ENCODE peak calls at places on chromosomes 1 and 21, in eight cellular contexts. I, Z, N, L, F, Y, T and Q are unnamed samples.

GRCh38 chr1:61395156-61395555 is 312.8 kb downstream of the NFIA start:
- DNase-seq in L (no peak), F (no peak), I (no peak), Z (no peak), Y (no peak), N (no peak), T (no peak), Q (no peak)

GRCh38 chr1:170664828-170665617 is 1.1 kb downstream of the PRRX1 start:
- DNase-seq in F (peak; percentile 29), T (no peak), Z (peak; percentile 56), I (no peak), L (no peak), N (peak; percentile 55), Y (no peak), Q (peak; percentile 47)

GRCh38 chr1:180773210-180773865 is 139.4 kb upstream of the KIAA1614 start:
- DNase-seq in N (no peak), Z (peak; percentile 79), I (no peak), F (no peak), T (no peak), Y (peak; percentile 15), L (no peak), Q (peak; percentile 52)

GRCh38 chr1:182766881-182767645 is 22.5 kb upstream of the NPL start:
- DNase-seq in L (no peak), Y (no peak), I (no peak), N (no peak), F (no peak), T (no peak), Z (no peak), Q (no peak)

GRCh38 chr21:45406801-45407628 is 2.0 kb downstream of the COL18A1 start:
- DNase-seq in L (no peak), F (peak; percentile 20), Z (no peak), I (no peak), N (peak; percentile 14), Y (no peak), T (no peak), Q (no peak)

GRCh38 chr1:29621826-29622435 is 385.6 kb downstream of the PTPRU start:
- DNase-seq in F (no peak), Z (peak; percentile 43), L (no peak), N (no peak), T (no peak), I (no peak), Y (no peak), Q (no peak)

GRCh38 chr1:174007846-174008245 is 14.3 kb downstream of the RC3H1 start:
- DNase-seq in T (no peak), L (no peak), F (no peak), I (no peak), N (no peak), Y (no peak), Z (peak; percentile 38), Q (peak; percentile 51)

GRCh38 chr1:21451212-21451611 is 11.3 kb downstream of the NBPF3 start:
- DNase-seq in I (no peak), T (peak; percentile 72), L (no peak), N (no peak), Y (no peak), Z (peak; percentile 89), F (no peak), Q (peak; percentile 76)

GRCh38 chr1:56376188-56376984 is 203.0 kb downstream of the PLPP3 start:
- DNase-seq in L (no peak), N (peak; percentile 32), T (no peak), I (no peak), Z (peak; percentile 85), Y (no peak), F (no peak), Q (no peak)

GRCh38 chr21:16454371-16454770 is 724.6 kb downstream of the USP25 start:
- DNase-seq in Z (peak; percentile 16), F (no peak), Y (no peak), L (no peak), I (no peak), T (no peak), N (no peak), Q (peak; percentile 24)

GRCh38 chr1:22796642-22797041 is 86.0 kb downstream of the EPHB2 start:
- DNase-seq in T (no peak), L (no peak), Y (no peak), F (no peak), Z (no peak), I (no peak), N (no peak), Q (no peak)

GRCh38 chr21:17660449-17660848 is 47.7 kb upstream of the BTG3 start:
- DNase-seq in I (no peak), Y (no peak), N (no peak), T (no peak), Z (peak; percentile 28), L (no peak), F (no peak), Q (no peak)

GRCh38 chr1:25550155-25550506 is 6.7 kb downstream of the LDLRAP1 start:
- DNase-seq in Y (no peak), N (no peak), L (no peak), I (no peak), T (no peak), Z (peak; percentile 58), F (no peak), Q (no peak)

GRCh38 chr1:173714441-173714758 is 381 bp upstream of the KLHL20 start:
- DNase-seq in N (no peak), Y (no peak), L (no peak), I (no peak), F (no peak), T (no peak), Z (no peak), Q (no peak)

GRCh38 chr1:151108331-151108730 is 37.8 kb downstream of the GABPB2 start:
- DNase-seq in F (no peak), I (no peak), Y (no peak), L (no peak), Z (no peak), T (no peak), N (no peak), Q (no peak)

GRCh38 chr1:213714645-213715044 is 273.1 kb upstream of the PROX1 start:
- DNase-seq in L (no peak), N (no peak), T (no peak), I (no peak), F (no peak), Z (no peak), Y (no peak), Q (no peak)

GRCh38 chr1:117897551-117897950 is 31.9 kb downstream of the GDAP2 start:
- DNase-seq in I (no peak), Z (peak; percentile 5), F (no peak), Y (no peak), T (no peak), L (no peak), N (no peak), Q (no peak)

GRCh38 chr1:63693956-63694607 is 79.7 kb upstream of the ROR1 start:
- DNase-seq in N (no peak), I (no peak), L (no peak), F (no peak), Y (no peak), Z (peak; percentile 36), T (no peak), Q (peak; percentile 16)

GRCh38 chr1:94805912-94806311 is 14.2 kb upstream of the SLC44A3 start:
- DNase-seq in L (peak; percentile 42), Y (peak; percentile 26), F (peak; percentile 62), Z (peak; percentile 48), T (no peak), N (no peak), I (peak; percentile 20), Q (peak; percentile 46)

GRCh38 chr21:17688912-17689874 is 76.5 kb upstream of the BTG3 start:
- DNase-seq in Z (peak; percentile 67), Y (no peak), N (peak; percentile 23), T (no peak), F (peak; percentile 37), L (peak; percentile 35), I (peak; percentile 21), Q (peak; percentile 58)

GRCh38 chr1:211356723-211357418 is 30.2 kb downstream of the TRAF5 start:
- DNase-seq in Y (no peak), L (no peak), Z (peak; percentile 85), N (no peak), I (no peak), T (no peak), F (no peak), Q (peak; percentile 11)

GRCh38 chr1:39576016-39576657 is 453 bp downstream of the PABPC4 start:
- DNase-seq in I (no peak), T (no peak), N (peak; percentile 22), F (peak; percentile 34), Z (peak; percentile 16), L (no peak), Y (no peak), Q (no peak)

GRCh38 chr1:17565551-17565971 is 26.1 kb downstream of the ARHGEF10L start:
- DNase-seq in L (no peak), T (no peak), F (peak; percentile 40), Y (no peak), N (no peak), I (no peak), Z (no peak), Q (no peak)

GRCh38 chr1:31372961-31373896 is at the start of gene FABP3:
- DNase-seq in L (peak; percentile 85), T (no peak), Y (no peak), I (peak; percentile 66), F (peak; percentile 83), N (peak; percentile 87), Z (peak; percentile 59), Q (peak; percentile 57)
- TF ChIP-seq CTCF in L (no peak), T (no peak), Y (no peak), I (no peak), F (no peak), N (no peak), Z (no peak), Q (no peak)

GRCh38 chr1:156616463-156616862 is 2.8 kb upstream of the HAPLN2 start:
- DNase-seq in Y (no peak), I (no peak), T (no peak), F (peak; percentile 37), N (peak; percentile 41), L (peak; percentile 76), Z (peak; percentile 63), Q (peak; percentile 62)
- TF ChIP-seq CTCF in Y (no peak), I (no peak), T (no peak), F (no peak), N (peak; percentile 31), L (no peak), Z (peak; percentile 13), Q (peak; percentile 30)

DNA sequence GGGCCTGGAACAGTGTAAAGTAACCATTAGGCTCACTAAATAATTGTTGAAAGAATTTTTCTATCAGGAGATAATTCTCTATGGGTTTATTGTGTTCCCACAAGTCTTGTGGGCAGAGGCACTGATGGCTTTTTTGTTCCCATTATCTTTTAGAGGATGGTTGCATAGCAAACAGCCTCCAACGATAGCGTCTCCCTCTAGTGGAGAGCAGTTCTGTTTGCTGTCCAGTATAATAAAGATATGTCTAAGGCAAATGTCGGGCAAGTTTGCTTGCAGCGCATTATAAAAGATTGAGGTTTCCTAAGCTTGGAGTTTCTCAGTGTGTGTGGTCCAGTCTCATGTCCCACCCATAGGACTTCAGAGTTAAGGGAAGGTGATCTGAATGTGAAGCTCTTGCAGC is 1.3 kb upstream of the SLC6A17 start:
- DNase-seq in F (no peak), I (no peak), Y (peak; percentile 13), Z (no peak), N (no peak), T (no peak), L (no peak), Q (peak; percentile 17)
- TF ChIP-seq CTCF in F (no peak), I (no peak), Y (peak; percentile 24), Z (peak; percentile 17), N (peak; percentile 11), T (peak; percentile 32), L (peak; percentile 17), Q (peak; percentile 73)

DNA sequence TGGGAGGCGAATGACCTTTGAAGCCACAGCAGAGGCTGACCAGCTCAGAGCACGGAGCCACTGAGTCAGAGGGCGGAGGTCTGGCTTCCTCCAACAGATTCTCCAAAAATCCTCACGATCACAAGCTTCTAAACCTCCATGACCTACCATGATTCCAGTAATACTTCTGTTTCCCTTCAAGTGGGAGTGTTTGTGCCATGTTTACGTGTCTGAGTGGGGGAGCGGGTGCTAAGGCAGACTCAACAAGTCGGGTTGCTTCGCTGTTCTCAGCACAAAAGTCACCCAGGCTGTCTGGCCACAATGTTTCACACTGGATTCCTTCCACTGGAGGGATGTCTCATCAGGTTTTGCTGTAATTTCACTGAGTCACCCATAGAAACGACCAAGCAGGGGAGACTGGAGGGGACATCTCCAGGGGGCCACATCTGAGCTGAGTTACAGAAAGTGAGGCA is 86.2 kb downstream of the SLC66A1 start:
- DNase-seq in T (peak; percentile 90), Z (peak; percentile 100), I (no peak), Y (no peak), L (no peak), N (no peak), F (no peak), Q (peak; percentile 97)
- TF ChIP-seq CTCF in T (peak; percentile 73), Z (peak; percentile 58), I (no peak), Y (no peak), L (no peak), N (no peak), F (no peak), Q (peak; percentile 79)